ENCODE peak calls at places on chromosomes 7 and 10, in six cellular contexts. One of them, this sample, is unnamed.

GRCh38 chr10:101244321-101245050 is 15.2 kb upstream of the LBX1 start:
- DNase-seq in tibial nerve: no peak
- DNase-seq in astrocyte of the spinal cord: no peak
- DNase-seq in pancreas: no peak
- DNase-seq in MM.1S: no peak
- DNase-seq in psoas muscle: peak; percentile 23
- DNase-seq in this sample: no peak

GRCh38 chr7:129089521-129090212 is 34.8 kb upstream of the TNPO3 start:
- DNase-seq in MM.1S: peak; percentile 82
- DNase-seq in psoas muscle: no peak
- DNase-seq in astrocyte of the spinal cord: no peak
- DNase-seq in tibial nerve: no peak
- DNase-seq in pancreas: no peak
- DNase-seq in this sample: no peak

GRCh38 chr10:103238506-103239252 is 7.0 kb upstream of the RPEL1 start:
- DNase-seq in MM.1S: no peak
- DNase-seq in tibial nerve: no peak
- DNase-seq in psoas muscle: no peak
- DNase-seq in astrocyte of the spinal cord: no peak
- DNase-seq in pancreas: no peak
- DNase-seq in this sample: no peak

GRCh38 chr10:114970515-114970914 is 32.5 kb downstream of the TRUB1 start:
- DNase-seq in MM.1S: no peak
- DNase-seq in tibial nerve: no peak
- DNase-seq in pancreas: no peak
- DNase-seq in psoas muscle: no peak
- DNase-seq in astrocyte of the spinal cord: no peak
- DNase-seq in this sample: no peak

GRCh38 chr7:157715071-157715937 is 378.5 kb downstream of the DNAJB6 start:
- DNase-seq in psoas muscle: no peak
- DNase-seq in pancreas: peak; percentile 35
- DNase-seq in tibial nerve: no peak
- DNase-seq in MM.1S: no peak
- DNase-seq in astrocyte of the spinal cord: no peak
- DNase-seq in this sample: no peak

GRCh38 chr10:3500408-3500856 is 284.6 kb downstream of the KLF6 start:
- DNase-seq in psoas muscle: peak; percentile 78
- DNase-seq in astrocyte of the spinal cord: peak; percentile 90
- DNase-seq in MM.1S: no peak
- DNase-seq in tibial nerve: peak; percentile 54
- DNase-seq in pancreas: no peak
- DNase-seq in this sample: no peak

GRCh38 chr10:112532053-112532658 is 85.1 kb downstream of the VTI1A start:
- DNase-seq in astrocyte of the spinal cord: no peak
- DNase-seq in psoas muscle: no peak
- DNase-seq in tibial nerve: no peak
- DNase-seq in pancreas: no peak
- DNase-seq in MM.1S: peak; percentile 86
- DNase-seq in this sample: no peak

GRCh38 chr7:37031571-37032257 is 307.4 kb upstream of the AOAH start:
- DNase-seq in MM.1S: no peak
- DNase-seq in pancreas: no peak
- DNase-seq in psoas muscle: peak; percentile 49
- DNase-seq in tibial nerve: peak; percentile 39
- DNase-seq in astrocyte of the spinal cord: peak; percentile 99
- DNase-seq in this sample: no peak

GRCh38 chr7:133429371-133429770 is 176.5 kb downstream of the EXOC4 start:
- DNase-seq in MM.1S: no peak
- DNase-seq in psoas muscle: no peak
- DNase-seq in astrocyte of the spinal cord: no peak
- DNase-seq in pancreas: no peak
- DNase-seq in tibial nerve: no peak
- DNase-seq in this sample: no peak

GRCh38 chr10:72611783-72612182 is 14.1 kb downstream of the MICU1 start:
- DNase-seq in pancreas: no peak
- DNase-seq in MM.1S: peak; percentile 10
- DNase-seq in tibial nerve: no peak
- DNase-seq in psoas muscle: no peak
- DNase-seq in astrocyte of the spinal cord: no peak
- DNase-seq in this sample: no peak

GRCh38 chr7:2544541-2545188 is 10.7 kb downstream of the BRAT1 start:
- DNase-seq in pancreas: peak; percentile 53
- DNase-seq in MM.1S: no peak
- DNase-seq in psoas muscle: no peak
- DNase-seq in tibial nerve: no peak
- DNase-seq in astrocyte of the spinal cord: no peak
- DNase-seq in this sample: no peak

GRCh38 chr7:4845740-4846142 is 16.1 kb downstream of the PAPOLB start:
- DNase-seq in psoas muscle: no peak
- DNase-seq in tibial nerve: no peak
- DNase-seq in MM.1S: no peak
- DNase-seq in pancreas: no peak
- DNase-seq in astrocyte of the spinal cord: no peak
- DNase-seq in this sample: no peak

DNA sequence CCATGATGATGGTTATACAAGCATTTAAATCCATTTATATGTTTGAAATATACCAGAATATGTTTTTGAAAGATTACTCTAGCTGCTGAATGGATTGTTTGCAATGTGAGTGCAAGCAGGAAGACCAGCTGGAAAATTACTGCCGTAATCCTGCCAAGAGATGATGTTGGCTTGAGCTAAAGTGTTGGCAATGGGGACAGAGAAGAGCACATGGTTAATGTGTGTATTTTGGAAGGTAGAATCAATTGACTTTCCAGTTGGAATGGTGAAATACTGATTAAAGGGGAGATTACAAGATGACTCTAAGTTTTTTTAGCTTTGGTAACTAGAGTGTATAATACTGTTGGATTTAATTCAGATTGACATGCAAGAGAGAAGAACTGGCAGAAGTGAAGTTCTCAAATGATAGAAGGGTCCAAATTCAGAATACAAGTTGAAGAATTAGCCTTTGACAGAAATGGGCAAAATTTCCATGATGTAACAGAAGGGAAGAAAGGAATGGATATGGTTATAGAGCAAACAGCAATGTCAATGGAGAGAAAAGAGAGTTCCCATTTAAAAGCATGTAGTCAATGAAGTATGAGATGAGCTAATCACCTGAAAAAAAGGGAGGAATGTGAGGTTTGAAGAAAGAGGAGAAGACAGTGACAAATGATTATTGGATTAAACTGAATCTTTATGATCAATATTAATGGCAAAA is 422.0 kb downstream of the CDC14C start:
- DNase-seq in astrocyte of the spinal cord: no peak
- DNase-seq in tibial nerve: no peak
- DNase-seq in MM.1S: no peak
- DNase-seq in psoas muscle: peak; percentile 6
- DNase-seq in pancreas: no peak
- DNase-seq in this sample: no peak
- TF ChIP-seq CTCF in astrocyte of the spinal cord: no peak
- TF ChIP-seq CTCF in tibial nerve: no peak
- TF ChIP-seq CTCF in MM.1S: no peak
- TF ChIP-seq CTCF in psoas muscle: no peak
- TF ChIP-seq CTCF in pancreas: no peak
- TF ChIP-seq CTCF in this sample: no peak

GRCh38 chr10:60105195-60105812 is 198.9 kb upstream of the CCDC6 start:
- DNase-seq in psoas muscle: no peak
- DNase-seq in astrocyte of the spinal cord: no peak
- DNase-seq in tibial nerve: no peak
- DNase-seq in MM.1S: no peak
- DNase-seq in pancreas: no peak
- DNase-seq in this sample: no peak

GRCh38 chr10:60098676-60099601 is 192.6 kb upstream of the CCDC6 start:
- DNase-seq in astrocyte of the spinal cord: no peak
- DNase-seq in MM.1S: no peak
- DNase-seq in tibial nerve: no peak
- DNase-seq in psoas muscle: no peak
- DNase-seq in pancreas: no peak
- DNase-seq in this sample: no peak

GRCh38 chr10:60099998-60100747 is 193.8 kb upstream of the CCDC6 start:
- DNase-seq in astrocyte of the spinal cord: peak; percentile 73
- DNase-seq in pancreas: no peak
- DNase-seq in psoas muscle: no peak
- DNase-seq in MM.1S: peak; percentile 50
- DNase-seq in tibial nerve: no peak
- DNase-seq in this sample: no peak

GRCh38 chr10:60096761-60097513 is 190.6 kb upstream of the CCDC6 start:
- DNase-seq in psoas muscle: no peak
- DNase-seq in pancreas: no peak
- DNase-seq in astrocyte of the spinal cord: no peak
- DNase-seq in MM.1S: no peak
- DNase-seq in tibial nerve: no peak
- DNase-seq in this sample: no peak

GRCh38 chr10:60101821-60102220 is 195.5 kb upstream of the CCDC6 start:
- DNase-seq in astrocyte of the spinal cord: no peak
- DNase-seq in pancreas: no peak
- DNase-seq in tibial nerve: no peak
- DNase-seq in MM.1S: no peak
- DNase-seq in psoas muscle: no peak
- DNase-seq in this sample: no peak
- TF ChIP-seq CTCF in astrocyte of the spinal cord: no peak
- TF ChIP-seq CTCF in pancreas: no peak
- TF ChIP-seq CTCF in tibial nerve: no peak
- TF ChIP-seq CTCF in MM.1S: no peak
- TF ChIP-seq CTCF in psoas muscle: no peak
- TF ChIP-seq CTCF in this sample: no peak

DNA sequence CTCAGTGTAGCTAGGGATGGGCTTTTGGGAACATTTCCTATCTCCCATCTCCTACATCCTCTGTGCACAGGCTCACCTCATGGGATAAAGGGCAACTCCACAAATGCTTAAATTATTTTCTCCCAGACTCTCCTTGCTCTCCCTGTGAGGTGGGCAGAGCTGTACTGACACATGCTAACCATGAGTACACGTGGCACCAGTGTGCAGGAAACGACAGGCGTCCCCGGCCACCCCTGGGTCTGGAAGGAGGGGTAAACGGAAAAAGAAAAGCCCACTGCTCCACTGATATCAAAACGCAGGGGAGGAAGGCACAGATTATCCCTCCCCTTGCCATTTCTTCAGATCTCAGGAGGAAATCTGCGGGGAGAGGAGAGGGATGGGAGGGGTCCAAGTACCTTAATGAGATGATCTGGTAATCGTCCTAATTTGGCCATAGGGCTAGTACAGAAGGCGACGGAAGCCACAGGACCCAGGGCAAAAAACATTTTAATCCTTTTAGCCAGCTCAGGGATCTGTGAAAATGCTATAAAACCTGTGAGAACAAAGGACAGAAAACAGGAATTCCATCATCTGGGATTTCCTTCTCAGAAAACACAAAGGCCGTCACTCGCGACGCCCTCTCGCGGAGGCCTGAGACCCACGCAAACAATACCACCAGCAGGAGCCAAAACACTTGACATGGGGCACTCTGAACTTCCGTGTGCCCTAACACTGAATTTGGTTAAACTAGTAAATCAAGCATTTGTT is 17.8 kb upstream of the CH25H start:
- DNase-seq in tibial nerve: no peak
- DNase-seq in astrocyte of the spinal cord: no peak
- DNase-seq in pancreas: no peak
- DNase-seq in psoas muscle: no peak
- DNase-seq in MM.1S: no peak
- DNase-seq in this sample: no peak
- TF ChIP-seq CTCF in tibial nerve: peak; percentile 20
- TF ChIP-seq CTCF in astrocyte of the spinal cord: peak; percentile 41
- TF ChIP-seq CTCF in pancreas: no peak
- TF ChIP-seq CTCF in psoas muscle: peak; percentile 20
- TF ChIP-seq CTCF in MM.1S: no peak
- TF ChIP-seq CTCF in this sample: no peak

DNA sequence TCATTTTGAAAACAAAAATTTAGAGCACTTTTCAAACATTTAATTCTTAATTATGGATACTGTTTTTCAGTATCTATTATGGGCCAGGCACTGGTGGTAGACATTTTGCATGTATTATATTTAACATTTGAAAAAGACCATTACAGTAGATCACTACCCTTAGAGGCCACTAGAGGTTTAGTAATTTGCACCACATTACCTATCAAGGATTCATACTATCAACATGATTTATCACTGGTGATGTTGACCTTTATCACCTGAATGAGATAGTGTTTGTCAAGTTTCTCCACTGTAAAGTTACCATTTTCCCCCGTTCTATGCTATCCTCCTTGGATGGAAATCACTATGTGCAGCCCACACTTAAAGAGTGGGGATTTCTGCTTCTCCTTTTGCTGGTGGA is 4.4 kb upstream of the SNX13 start:
- DNase-seq in MM.1S: no peak
- DNase-seq in astrocyte of the spinal cord: no peak
- DNase-seq in tibial nerve: no peak
- DNase-seq in pancreas: no peak
- DNase-seq in psoas muscle: no peak
- DNase-seq in this sample: no peak
- TF ChIP-seq CTCF in MM.1S: peak; percentile 32
- TF ChIP-seq CTCF in astrocyte of the spinal cord: no peak
- TF ChIP-seq CTCF in tibial nerve: no peak
- TF ChIP-seq CTCF in pancreas: no peak
- TF ChIP-seq CTCF in psoas muscle: no peak
- TF ChIP-seq CTCF in this sample: no peak